ENCODE peak calls at places on chromosomes 3 and 15, in five cellular contexts. N is activated CD8-positive, alpha-beta T cell treated with anti-CD3 and anti-CD28 coated beads, Interleukin-2, amount 10 ng/mL, durations not matched to agents 7 days and 5 days; O is T follicular helper cell; I is SHP77 treated with DMSO at 0.1 percent for 48 hours; Z is psoas muscle. A is an unnamed sample.

GRCh38 chr3:120801484-120801883 is 58.9 kb downstream of the GTF2E1 start:
- DNase-seq in N (no peak), O (no peak), I (no peak), Z (no peak), A (no peak)

GRCh38 chr3:110562621-110563020 is 509.0 kb upstream of the NECTIN3 start:
- DNase-seq in N (no peak), O (no peak), I (no peak), Z (no peak), A (no peak)

GRCh38 chr3:158771018-158771350 is 30.9 kb upstream of the MFSD1 start:
- DNase-seq in N (no peak), O (no peak), I (no peak), Z (no peak), A (no peak)

GRCh38 chr15:63194291-63194681 is 4.9 kb downstream of the RAB8B start:
- DNase-seq in N (no peak), O (no peak), I (no peak), Z (no peak), A (no peak)

GRCh38 chr3:127590282-127590592 is 296 bp downstream of the TPRA1 start:
- DNase-seq in N (peak; percentile 47), O (no peak), I (no peak), Z (no peak), A (peak; percentile 59)

GRCh38 chr15:91408476-91409076 is 308.5 kb downstream of the SV2B start:
- DNase-seq in N (no peak), O (no peak), I (no peak), Z (no peak), A (no peak)

GRCh38 chr15:67824900-67825879 is at the start of gene SKOR1:
- DNase-seq in N (no peak), O (no peak), I (no peak), Z (peak; percentile 46), A (peak; percentile 54)

GRCh38 chr3:140580746-140581145 is 97.1 kb upstream of the TRIM42 start:
- DNase-seq in N (no peak), O (no peak), I (no peak), Z (no peak), A (no peak)

GRCh38 chr3:197137741-197138140 is 108.1 kb upstream of the MELTF start:
- DNase-seq in N (no peak), O (no peak), I (no peak), Z (no peak), A (no peak)

GRCh38 chr15:20358066-20358780 is 183.4 kb downstream of the GOLGA6L6 start:
- DNase-seq in N (no peak), O (no peak), I (no peak), Z (peak; percentile 60), A (no peak)

GRCh38 chr15:25849431-25849921 is 13.7 kb downstream of the ATP10A start:
- DNase-seq in N (no peak), O (no peak), I (no peak), Z (no peak), A (no peak)

GRCh38 chr15:60585743-60586708 is 107.1 kb upstream of the ICE2 start:
- DNase-seq in N (peak; percentile 78), O (peak; percentile 55), I (peak; percentile 26), Z (no peak), A (peak; percentile 72)

GRCh38 chr3:194166682-194167479 is 30.9 kb downstream of the HES1 start:
- DNase-seq in N (no peak), O (no peak), I (no peak), Z (no peak), A (no peak)

GRCh38 chr3:143784446-143784845 is 63.8 kb downstream of the SLC9A9 start:
- DNase-seq in N (no peak), O (no peak), I (no peak), Z (no peak), A (no peak)

GRCh38 chr3:108106031-108106430 is 15.2 kb upstream of the CD47 start:
- DNase-seq in N (no peak), O (no peak), I (no peak), Z (no peak), A (no peak)

GRCh38 chr3:40827942-40828688 is 303.4 kb downstream of the ZNF621 start:
- DNase-seq in N (no peak), O (no peak), I (no peak), Z (peak; percentile 69), A (no peak)

GRCh38 chr3:94961423-94962100 is 898.7 kb downstream of the NSUN3 start:
- DNase-seq in N (no peak), O (no peak), I (no peak), Z (no peak), A (no peak)

GRCh38 chr3:117874028-117874765 is 1160.4 kb downstream of the IGSF11 start:
- DNase-seq in N (no peak), O (no peak), I (no peak), Z (no peak), A (no peak)

GRCh38 chr3:170767576-170767941 is 102.4 kb downstream of the RPL22L1 start:
- DNase-seq in N (no peak), O (no peak), I (no peak), Z (no peak), A (no peak)

GRCh38 chr3:128317101-128317697 is 149.5 kb downstream of the DNAJB8 start:
- DNase-seq in N (no peak), O (no peak), I (no peak), Z (no peak), A (no peak)

GRCh38 chr15:60469893-60470641 is 8.9 kb downstream of the ICE2 start:
- DNase-seq in N (no peak), O (no peak), I (no peak), Z (no peak), A (no peak)

GRCh38 chr3:66822059-66823009 is 175.8 kb upstream of the KBTBD8 start:
- DNase-seq in N (peak; percentile 75), O (peak; percentile 52), I (peak; percentile 55), Z (peak; percentile 66), A (peak; percentile 81)

GRCh38 chr3:58214484-58215316 is 3.9 kb upstream of the DNASE1L3 start:
- DNase-seq in N (peak; percentile 40), O (no peak), I (no peak), Z (no peak), A (no peak)

GRCh38 chr3:42492508-42493080 is 9.8 kb upstream of the VIPR1 start:
- DNase-seq in N (peak; percentile 14), O (no peak), I (no peak), Z (no peak), A (no peak)

GRCh38 chr3:193129607-193130006 is 111.4 kb upstream of the PLAAT1 start:
- DNase-seq in N (no peak), O (no peak), I (no peak), Z (no peak), A (no peak)

GRCh38 chr15:97059276-97059675 is 728.8 kb downstream of the NR2F2 start:
- DNase-seq in N (no peak), O (no peak), I (no peak), Z (no peak), A (no peak)

GRCh38 chr15:28014623-28015200 is 84.4 kb downstream of the OCA2 start:
- DNase-seq in N (peak; percentile 12), O (no peak), I (no peak), Z (no peak), A (no peak)

GRCh38 chr3:76700323-76700722 is 339.6 kb upstream of the ROBO2 start:
- DNase-seq in N (no peak), O (no peak), I (no peak), Z (no peak), A (no peak)

GRCh38 chr3:152359385-152360248 is 90.9 kb downstream of the MBNL1 start:
- DNase-seq in N (no peak), O (no peak), I (no peak), Z (no peak), A (no peak)

GRCh38 chr3:46667657-46668056 is 25.8 kb downstream of the ALS2CL start:
- DNase-seq in N (no peak), O (no peak), I (no peak), Z (peak; percentile 30), A (no peak)

GRCh38 chr3:12350151-12350813 is 61.4 kb downstream of the PPARG start:
- DNase-seq in N (no peak), O (no peak), I (no peak), Z (no peak), A (no peak)

GRCh38 chr3:191294291-191294690 is 34.9 kb upstream of the CCDC50 start:
- DNase-seq in N (no peak), O (no peak), I (no peak), Z (no peak), A (no peak)

GRCh38 chr15:96369351-96369750 is 38.9 kb downstream of the NR2F2 start:
- DNase-seq in N (no peak), O (no peak), I (no peak), Z (no peak), A (no peak)

GRCh38 chr15:41783272-41783660 is 9.0 kb downstream of the MAPKBP1 start:
- DNase-seq in N (no peak), O (no peak), I (no peak), Z (no peak), A (no peak)

A was measured in activated naive CD4-positive, alpha-beta T cell treated with anti-CD3 and anti-CD28 coated beads, Interleukin-2, amount 10 ng/mL, durations not matched to agents 7 days and 5 days.